ENCODE peak calls at places on chromosomes 5 and 9, in five cellular contexts. One of them, this sample, is unnamed.

GRCh38 chr9:98359569-98359968 is 104.1 kb upstream of the TBC1D2 start:
- DNase-seq in nucleus accumbens: no peak
- DNase-seq in lower lobe of right lung: no peak
- DNase-seq in aorta: no peak
- DNase-seq in activated T-helper 1 cell treated with anti-CD3 and anti-CD28 coated beads, Interleukin-12 subunit alpha, Interleukin-12 subunit beta, Interleukin-2, Interleukin-4 antibody, amounts not matched to agents 30 ng/mL and 10 ng/mL and 1 ng/mL, durations not matched to agents 14 hours and 24 hours and 36 hours: no peak
- DNase-seq in this sample: no peak

GRCh38 chr5:175325681-175326080 is 118.3 kb downstream of the DRD1 start:
- DNase-seq in nucleus accumbens: no peak
- DNase-seq in aorta: no peak
- DNase-seq in lower lobe of right lung: no peak
- DNase-seq in activated T-helper 1 cell treated with anti-CD3 and anti-CD28 coated beads, Interleukin-12 subunit alpha, Interleukin-12 subunit beta, Interleukin-2, Interleukin-4 antibody, amounts not matched to agents 30 ng/mL and 10 ng/mL and 1 ng/mL, durations not matched to agents 14 hours and 24 hours and 36 hours: no peak
- DNase-seq in this sample: no peak

GRCh38 chr9:96875460-96876142 is 21.3 kb upstream of the ZNF782 start:
- DNase-seq in aorta: no peak
- DNase-seq in lower lobe of right lung: peak
- DNase-seq in activated T-helper 1 cell treated with anti-CD3 and anti-CD28 coated beads, Interleukin-12 subunit alpha, Interleukin-12 subunit beta, Interleukin-2, Interleukin-4 antibody, amounts not matched to agents 30 ng/mL and 10 ng/mL and 1 ng/mL, durations not matched to agents 14 hours and 24 hours and 36 hours: peak
- DNase-seq in nucleus accumbens: no peak
- DNase-seq in this sample: peak

GRCh38 chr9:72480931-72481330 is 40.5 kb upstream of the TMC1 start:
- DNase-seq in activated T-helper 1 cell treated with anti-CD3 and anti-CD28 coated beads, Interleukin-12 subunit alpha, Interleukin-12 subunit beta, Interleukin-2, Interleukin-4 antibody, amounts not matched to agents 30 ng/mL and 10 ng/mL and 1 ng/mL, durations not matched to agents 14 hours and 24 hours and 36 hours: no peak
- DNase-seq in nucleus accumbens: no peak
- DNase-seq in lower lobe of right lung: no peak
- DNase-seq in aorta: no peak
- DNase-seq in this sample: no peak

GRCh38 chr5:156505101-156505500 is 178.1 kb downstream of the SGCD start:
- DNase-seq in activated T-helper 1 cell treated with anti-CD3 and anti-CD28 coated beads, Interleukin-12 subunit alpha, Interleukin-12 subunit beta, Interleukin-2, Interleukin-4 antibody, amounts not matched to agents 30 ng/mL and 10 ng/mL and 1 ng/mL, durations not matched to agents 14 hours and 24 hours and 36 hours: no peak
- DNase-seq in lower lobe of right lung: no peak
- DNase-seq in aorta: no peak
- DNase-seq in nucleus accumbens: no peak
- DNase-seq in this sample: no peak

GRCh38 chr5:126707080-126707479 is 69.9 kb upstream of the LMNB1 start:
- DNase-seq in lower lobe of right lung: no peak
- DNase-seq in aorta: no peak
- DNase-seq in nucleus accumbens: no peak
- DNase-seq in activated T-helper 1 cell treated with anti-CD3 and anti-CD28 coated beads, Interleukin-12 subunit alpha, Interleukin-12 subunit beta, Interleukin-2, Interleukin-4 antibody, amounts not matched to agents 30 ng/mL and 10 ng/mL and 1 ng/mL, durations not matched to agents 14 hours and 24 hours and 36 hours: no peak
- DNase-seq in this sample: no peak

GRCh38 chr9:6715755-6716643 is 41.8 kb upstream of the KDM4C start:
- DNase-seq in aorta: peak
- DNase-seq in nucleus accumbens: no peak
- DNase-seq in activated T-helper 1 cell treated with anti-CD3 and anti-CD28 coated beads, Interleukin-12 subunit alpha, Interleukin-12 subunit beta, Interleukin-2, Interleukin-4 antibody, amounts not matched to agents 30 ng/mL and 10 ng/mL and 1 ng/mL, durations not matched to agents 14 hours and 24 hours and 36 hours: peak
- DNase-seq in lower lobe of right lung: peak
- DNase-seq in this sample: no peak

GRCh38 chr5:54988218-54988617 is 2.8 kb upstream of the ESM1 start:
- DNase-seq in lower lobe of right lung: no peak
- DNase-seq in activated T-helper 1 cell treated with anti-CD3 and anti-CD28 coated beads, Interleukin-12 subunit alpha, Interleukin-12 subunit beta, Interleukin-2, Interleukin-4 antibody, amounts not matched to agents 30 ng/mL and 10 ng/mL and 1 ng/mL, durations not matched to agents 14 hours and 24 hours and 36 hours: no peak
- DNase-seq in aorta: no peak
- DNase-seq in nucleus accumbens: no peak
- DNase-seq in this sample: no peak

GRCh38 chr5:3595102-3595961 is at the start of gene IRX1:
- DNase-seq in nucleus accumbens: no peak
- DNase-seq in lower lobe of right lung: no peak
- DNase-seq in activated T-helper 1 cell treated with anti-CD3 and anti-CD28 coated beads, Interleukin-12 subunit alpha, Interleukin-12 subunit beta, Interleukin-2, Interleukin-4 antibody, amounts not matched to agents 30 ng/mL and 10 ng/mL and 1 ng/mL, durations not matched to agents 14 hours and 24 hours and 36 hours: no peak
- DNase-seq in aorta: no peak
- DNase-seq in this sample: no peak

GRCh38 chr5:179376701-179377420 is 31.6 kb upstream of the ADAMTS2 start:
- DNase-seq in nucleus accumbens: no peak
- DNase-seq in activated T-helper 1 cell treated with anti-CD3 and anti-CD28 coated beads, Interleukin-12 subunit alpha, Interleukin-12 subunit beta, Interleukin-2, Interleukin-4 antibody, amounts not matched to agents 30 ng/mL and 10 ng/mL and 1 ng/mL, durations not matched to agents 14 hours and 24 hours and 36 hours: no peak
- DNase-seq in lower lobe of right lung: no peak
- DNase-seq in aorta: peak
- DNase-seq in this sample: no peak

GRCh38 chr5:15500326-15500958 is 462 bp downstream of the FBXL7 start:
- DNase-seq in activated T-helper 1 cell treated with anti-CD3 and anti-CD28 coated beads, Interleukin-12 subunit alpha, Interleukin-12 subunit beta, Interleukin-2, Interleukin-4 antibody, amounts not matched to agents 30 ng/mL and 10 ng/mL and 1 ng/mL, durations not matched to agents 14 hours and 24 hours and 36 hours: no peak
- DNase-seq in lower lobe of right lung: peak
- DNase-seq in aorta: peak
- DNase-seq in nucleus accumbens: no peak
- DNase-seq in this sample: peak

GRCh38 chr5:125277494-125278154 is 531.2 kb upstream of the ZNF608 start:
- DNase-seq in aorta: no peak
- DNase-seq in activated T-helper 1 cell treated with anti-CD3 and anti-CD28 coated beads, Interleukin-12 subunit alpha, Interleukin-12 subunit beta, Interleukin-2, Interleukin-4 antibody, amounts not matched to agents 30 ng/mL and 10 ng/mL and 1 ng/mL, durations not matched to agents 14 hours and 24 hours and 36 hours: no peak
- DNase-seq in lower lobe of right lung: no peak
- DNase-seq in nucleus accumbens: no peak
- DNase-seq in this sample: no peak

GRCh38 chr9:95433096-95433852 is 83.5 kb downstream of the PTCH1 start:
- DNase-seq in aorta: no peak
- DNase-seq in activated T-helper 1 cell treated with anti-CD3 and anti-CD28 coated beads, Interleukin-12 subunit alpha, Interleukin-12 subunit beta, Interleukin-2, Interleukin-4 antibody, amounts not matched to agents 30 ng/mL and 10 ng/mL and 1 ng/mL, durations not matched to agents 14 hours and 24 hours and 36 hours: no peak
- DNase-seq in lower lobe of right lung: no peak
- DNase-seq in nucleus accumbens: no peak
- DNase-seq in this sample: no peak

GRCh38 chr5:32754251-32754650 is 43.1 kb downstream of the NPR3 start:
- DNase-seq in aorta: no peak
- DNase-seq in activated T-helper 1 cell treated with anti-CD3 and anti-CD28 coated beads, Interleukin-12 subunit alpha, Interleukin-12 subunit beta, Interleukin-2, Interleukin-4 antibody, amounts not matched to agents 30 ng/mL and 10 ng/mL and 1 ng/mL, durations not matched to agents 14 hours and 24 hours and 36 hours: no peak
- DNase-seq in lower lobe of right lung: no peak
- DNase-seq in nucleus accumbens: no peak
- DNase-seq in this sample: no peak

GRCh38 chr9:93155716-93156474 is 21.8 kb upstream of the NINJ1 start:
- DNase-seq in lower lobe of right lung: no peak
- DNase-seq in nucleus accumbens: peak
- DNase-seq in activated T-helper 1 cell treated with anti-CD3 and anti-CD28 coated beads, Interleukin-12 subunit alpha, Interleukin-12 subunit beta, Interleukin-2, Interleukin-4 antibody, amounts not matched to agents 30 ng/mL and 10 ng/mL and 1 ng/mL, durations not matched to agents 14 hours and 24 hours and 36 hours: no peak
- DNase-seq in aorta: no peak
- DNase-seq in this sample: peak

GRCh38 chr9:88533951-88534455 is 975 bp upstream of the NXNL2 start:
- DNase-seq in nucleus accumbens: no peak
- DNase-seq in lower lobe of right lung: peak
- DNase-seq in activated T-helper 1 cell treated with anti-CD3 and anti-CD28 coated beads, Interleukin-12 subunit alpha, Interleukin-12 subunit beta, Interleukin-2, Interleukin-4 antibody, amounts not matched to agents 30 ng/mL and 10 ng/mL and 1 ng/mL, durations not matched to agents 14 hours and 24 hours and 36 hours: no peak
- DNase-seq in aorta: no peak
- DNase-seq in this sample: no peak

GRCh38 chr9:35646583-35647265 is 4.0 kb downstream of the SIT1 start:
- DNase-seq in lower lobe of right lung: peak
- DNase-seq in nucleus accumbens: no peak
- DNase-seq in aorta: peak
- DNase-seq in activated T-helper 1 cell treated with anti-CD3 and anti-CD28 coated beads, Interleukin-12 subunit alpha, Interleukin-12 subunit beta, Interleukin-2, Interleukin-4 antibody, amounts not matched to agents 30 ng/mL and 10 ng/mL and 1 ng/mL, durations not matched to agents 14 hours and 24 hours and 36 hours: peak
- DNase-seq in this sample: peak

GRCh38 chr5:78537821-78538220 is 110.8 kb downstream of the LHFPL2 start:
- DNase-seq in aorta: no peak
- DNase-seq in activated T-helper 1 cell treated with anti-CD3 and anti-CD28 coated beads, Interleukin-12 subunit alpha, Interleukin-12 subunit beta, Interleukin-2, Interleukin-4 antibody, amounts not matched to agents 30 ng/mL and 10 ng/mL and 1 ng/mL, durations not matched to agents 14 hours and 24 hours and 36 hours: no peak
- DNase-seq in nucleus accumbens: no peak
- DNase-seq in lower lobe of right lung: no peak
- DNase-seq in this sample: peak

GRCh38 chr5:151745071-151745705 is 13.2 kb downstream of the ATOX1 start:
- DNase-seq in nucleus accumbens: peak
- DNase-seq in activated T-helper 1 cell treated with anti-CD3 and anti-CD28 coated beads, Interleukin-12 subunit alpha, Interleukin-12 subunit beta, Interleukin-2, Interleukin-4 antibody, amounts not matched to agents 30 ng/mL and 10 ng/mL and 1 ng/mL, durations not matched to agents 14 hours and 24 hours and 36 hours: peak
- DNase-seq in lower lobe of right lung: peak
- DNase-seq in aorta: peak
- DNase-seq in this sample: peak

GRCh38 chr5:98639258-98639657 is 134.2 kb upstream of the RGMB start:
- DNase-seq in lower lobe of right lung: no peak
- DNase-seq in activated T-helper 1 cell treated with anti-CD3 and anti-CD28 coated beads, Interleukin-12 subunit alpha, Interleukin-12 subunit beta, Interleukin-2, Interleukin-4 antibody, amounts not matched to agents 30 ng/mL and 10 ng/mL and 1 ng/mL, durations not matched to agents 14 hours and 24 hours and 36 hours: no peak
- DNase-seq in aorta: no peak
- DNase-seq in nucleus accumbens: no peak
- DNase-seq in this sample: no peak

GRCh38 chr5:178324481-178325310 is 92.1 kb upstream of the PHYKPL start:
- DNase-seq in lower lobe of right lung: peak
- DNase-seq in aorta: peak
- DNase-seq in nucleus accumbens: no peak
- DNase-seq in activated T-helper 1 cell treated with anti-CD3 and anti-CD28 coated beads, Interleukin-12 subunit alpha, Interleukin-12 subunit beta, Interleukin-2, Interleukin-4 antibody, amounts not matched to agents 30 ng/mL and 10 ng/mL and 1 ng/mL, durations not matched to agents 14 hours and 24 hours and 36 hours: no peak
- DNase-seq in this sample: no peak

GRCh38 chr5:138668981-138669380 is 84.2 kb upstream of the CTNNA1 start:
- DNase-seq in aorta: no peak
- DNase-seq in activated T-helper 1 cell treated with anti-CD3 and anti-CD28 coated beads, Interleukin-12 subunit alpha, Interleukin-12 subunit beta, Interleukin-2, Interleukin-4 antibody, amounts not matched to agents 30 ng/mL and 10 ng/mL and 1 ng/mL, durations not matched to agents 14 hours and 24 hours and 36 hours: no peak
- DNase-seq in nucleus accumbens: no peak
- DNase-seq in lower lobe of right lung: no peak
- DNase-seq in this sample: no peak

GRCh38 chr5:122653087-122654017 is 121.5 kb upstream of the SNX2 start:
- DNase-seq in lower lobe of right lung: no peak
- DNase-seq in nucleus accumbens: no peak
- DNase-seq in activated T-helper 1 cell treated with anti-CD3 and anti-CD28 coated beads, Interleukin-12 subunit alpha, Interleukin-12 subunit beta, Interleukin-2, Interleukin-4 antibody, amounts not matched to agents 30 ng/mL and 10 ng/mL and 1 ng/mL, durations not matched to agents 14 hours and 24 hours and 36 hours: no peak
- DNase-seq in aorta: no peak
- DNase-seq in this sample: no peak

GRCh38 chr5:134135091-134135655 is 20.7 kb downstream of the TCF7 start:
- DNase-seq in aorta: peak
- DNase-seq in lower lobe of right lung: no peak
- DNase-seq in nucleus accumbens: no peak
- DNase-seq in activated T-helper 1 cell treated with anti-CD3 and anti-CD28 coated beads, Interleukin-12 subunit alpha, Interleukin-12 subunit beta, Interleukin-2, Interleukin-4 antibody, amounts not matched to agents 30 ng/mL and 10 ng/mL and 1 ng/mL, durations not matched to agents 14 hours and 24 hours and 36 hours: no peak
- DNase-seq in this sample: no peak

GRCh38 chr9:18473551-18474279 is at the start of gene ADAMTSL1:
- DNase-seq in aorta: peak
- DNase-seq in nucleus accumbens: no peak
- DNase-seq in activated T-helper 1 cell treated with anti-CD3 and anti-CD28 coated beads, Interleukin-12 subunit alpha, Interleukin-12 subunit beta, Interleukin-2, Interleukin-4 antibody, amounts not matched to agents 30 ng/mL and 10 ng/mL and 1 ng/mL, durations not matched to agents 14 hours and 24 hours and 36 hours: no peak
- DNase-seq in lower lobe of right lung: no peak
- DNase-seq in this sample: peak

GRCh38 chr9:126631254-126631653 is 17.5 kb downstream of the LMX1B start:
- DNase-seq in aorta: no peak
- DNase-seq in activated T-helper 1 cell treated with anti-CD3 and anti-CD28 coated beads, Interleukin-12 subunit alpha, Interleukin-12 subunit beta, Interleukin-2, Interleukin-4 antibody, amounts not matched to agents 30 ng/mL and 10 ng/mL and 1 ng/mL, durations not matched to agents 14 hours and 24 hours and 36 hours: no peak
- DNase-seq in lower lobe of right lung: no peak
- DNase-seq in nucleus accumbens: no peak
- DNase-seq in this sample: no peak

GRCh38 chr5:81779125-81779934 is 28.4 kb upstream of the SSBP2 start:
- DNase-seq in lower lobe of right lung: peak
- DNase-seq in nucleus accumbens: no peak
- DNase-seq in activated T-helper 1 cell treated with anti-CD3 and anti-CD28 coated beads, Interleukin-12 subunit alpha, Interleukin-12 subunit beta, Interleukin-2, Interleukin-4 antibody, amounts not matched to agents 30 ng/mL and 10 ng/mL and 1 ng/mL, durations not matched to agents 14 hours and 24 hours and 36 hours: peak
- DNase-seq in aorta: peak
- DNase-seq in this sample: no peak

GRCh38 chr5:12093586-12093985 is 189.3 kb upstream of the CTNND2 start:
- DNase-seq in aorta: no peak
- DNase-seq in nucleus accumbens: no peak
- DNase-seq in lower lobe of right lung: no peak
- DNase-seq in activated T-helper 1 cell treated with anti-CD3 and anti-CD28 coated beads, Interleukin-12 subunit alpha, Interleukin-12 subunit beta, Interleukin-2, Interleukin-4 antibody, amounts not matched to agents 30 ng/mL and 10 ng/mL and 1 ng/mL, durations not matched to agents 14 hours and 24 hours and 36 hours: no peak
- DNase-seq in this sample: no peak

GRCh38 chr5:29389993-29390392 is 1803.5 kb upstream of the CDH6 start:
- DNase-seq in lower lobe of right lung: no peak
- DNase-seq in aorta: no peak
- DNase-seq in nucleus accumbens: no peak
- DNase-seq in activated T-helper 1 cell treated with anti-CD3 and anti-CD28 coated beads, Interleukin-12 subunit alpha, Interleukin-12 subunit beta, Interleukin-2, Interleukin-4 antibody, amounts not matched to agents 30 ng/mL and 10 ng/mL and 1 ng/mL, durations not matched to agents 14 hours and 24 hours and 36 hours: no peak
- DNase-seq in this sample: no peak

GRCh38 chr5:25448646-25449045 is 803.9 kb upstream of the CDH10 start:
- DNase-seq in lower lobe of right lung: no peak
- DNase-seq in activated T-helper 1 cell treated with anti-CD3 and anti-CD28 coated beads, Interleukin-12 subunit alpha, Interleukin-12 subunit beta, Interleukin-2, Interleukin-4 antibody, amounts not matched to agents 30 ng/mL and 10 ng/mL and 1 ng/mL, durations not matched to agents 14 hours and 24 hours and 36 hours: no peak
- DNase-seq in nucleus accumbens: no peak
- DNase-seq in aorta: no peak
- DNase-seq in this sample: no peak

GRCh38 chr5:148969291-148969690 is 93.6 kb downstream of the SH3TC2 start:
- DNase-seq in lower lobe of right lung: no peak
- DNase-seq in activated T-helper 1 cell treated with anti-CD3 and anti-CD28 coated beads, Interleukin-12 subunit alpha, Interleukin-12 subunit beta, Interleukin-2, Interleukin-4 antibody, amounts not matched to agents 30 ng/mL and 10 ng/mL and 1 ng/mL, durations not matched to agents 14 hours and 24 hours and 36 hours: no peak
- DNase-seq in nucleus accumbens: no peak
- DNase-seq in aorta: no peak
- DNase-seq in this sample: no peak

GRCh38 chr9:69471433-69471832 is 146.4 kb downstream of the ENTREP1 start:
- DNase-seq in lower lobe of right lung: no peak
- DNase-seq in nucleus accumbens: no peak
- DNase-seq in activated T-helper 1 cell treated with anti-CD3 and anti-CD28 coated beads, Interleukin-12 subunit alpha, Interleukin-12 subunit beta, Interleukin-2, Interleukin-4 antibody, amounts not matched to agents 30 ng/mL and 10 ng/mL and 1 ng/mL, durations not matched to agents 14 hours and 24 hours and 36 hours: no peak
- DNase-seq in aorta: no peak
- DNase-seq in this sample: no peak

GRCh38 chr9:82325907-82326306 is 337.3 kb downstream of the SPATA31D1 start:
- DNase-seq in nucleus accumbens: no peak
- DNase-seq in activated T-helper 1 cell treated with anti-CD3 and anti-CD28 coated beads, Interleukin-12 subunit alpha, Interleukin-12 subunit beta, Interleukin-2, Interleukin-4 antibody, amounts not matched to agents 30 ng/mL and 10 ng/mL and 1 ng/mL, durations not matched to agents 14 hours and 24 hours and 36 hours: no peak
- DNase-seq in lower lobe of right lung: no peak
- DNase-seq in aorta: no peak
- DNase-seq in this sample: no peak

GRCh38 chr9:123251324-123251723 is 17.1 kb downstream of the STRBP start:
- DNase-seq in activated T-helper 1 cell treated with anti-CD3 and anti-CD28 coated beads, Interleukin-12 subunit alpha, Interleukin-12 subunit beta, Interleukin-2, Interleukin-4 antibody, amounts not matched to agents 30 ng/mL and 10 ng/mL and 1 ng/mL, durations not matched to agents 14 hours and 24 hours and 36 hours: no peak
- DNase-seq in aorta: no peak
- DNase-seq in lower lobe of right lung: no peak
- DNase-seq in nucleus accumbens: no peak
- DNase-seq in this sample: no peak

GRCh38 chr9:76086521-76086920 is 196.0 kb downstream of the PCSK5 start:
- DNase-seq in nucleus accumbens: no peak
- DNase-seq in aorta: no peak
- DNase-seq in activated T-helper 1 cell treated with anti-CD3 and anti-CD28 coated beads, Interleukin-12 subunit alpha, Interleukin-12 subunit beta, Interleukin-2, Interleukin-4 antibody, amounts not matched to agents 30 ng/mL and 10 ng/mL and 1 ng/mL, durations not matched to agents 14 hours and 24 hours and 36 hours: no peak
- DNase-seq in lower lobe of right lung: no peak
- DNase-seq in this sample: no peak

GRCh38 chr5:133240425-133241091 is 188.7 kb downstream of the HSPA4 start:
- DNase-seq in nucleus accumbens: no peak
- DNase-seq in lower lobe of right lung: no peak
- DNase-seq in aorta: no peak
- DNase-seq in activated T-helper 1 cell treated with anti-CD3 and anti-CD28 coated beads, Interleukin-12 subunit alpha, Interleukin-12 subunit beta, Interleukin-2, Interleukin-4 antibody, amounts not matched to agents 30 ng/mL and 10 ng/mL and 1 ng/mL, durations not matched to agents 14 hours and 24 hours and 36 hours: peak
- DNase-seq in this sample: peak

GRCh38 chr5:151041577-151042268 is 21.3 kb downstream of the GPX3 start:
- DNase-seq in activated T-helper 1 cell treated with anti-CD3 and anti-CD28 coated beads, Interleukin-12 subunit alpha, Interleukin-12 subunit beta, Interleukin-2, Interleukin-4 antibody, amounts not matched to agents 30 ng/mL and 10 ng/mL and 1 ng/mL, durations not matched to agents 14 hours and 24 hours and 36 hours: no peak
- DNase-seq in aorta: peak
- DNase-seq in lower lobe of right lung: peak
- DNase-seq in nucleus accumbens: no peak
- DNase-seq in this sample: peak